ENCODE peak calls at places on chromosomes 11 and 22, in ten cellular contexts. N is posterior vena cava; Y is KBM-7; W is gastrocnemius medialis; L is glutamatergic neuron; X is nephron progenitor cell; M is globus pallidus; B is body of pancreas; H is mucosa of descending colon; R is activated CD8-positive, alpha-beta memory T cell treated with anti-CD3 and anti-CD28 coated beads, Interleukin-2, amount 10 ng/mL, durations not matched to agents 7 days and 5 days. F is an unnamed sample.

GRCh38 chr11:119282495-119282894 is 34.4 kb downstream of the MCAM start:
- DNase-seq in B (no peak), W (no peak), X (no peak), H (no peak), Y (peak; percentile 22), L (no peak), M (no peak), R (no peak), N (no peak), F (no peak)

GRCh38 chr11:44624761-44625221 is 59.3 kb downstream of the CD82 start:
- DNase-seq in X (no peak), N (peak; percentile 47), W (no peak), H (no peak), R (no peak), Y (no peak), M (no peak), B (no peak), L (no peak), F (peak; percentile 64)

GRCh38 chr11:63666874-63667273 is 4.3 kb downstream of the ATL3 start:
- DNase-seq in L (no peak), B (no peak), Y (no peak), W (no peak), X (no peak), R (no peak), H (no peak), N (no peak), M (no peak), F (no peak)

GRCh38 chr11:68403424-68403823 is 57.1 kb upstream of the PPP6R3 start:
- DNase-seq in H (no peak), B (no peak), N (no peak), W (no peak), M (no peak), L (no peak), Y (no peak), X (no peak), R (no peak), F (no peak)

GRCh38 chr11:67374571-67375276 is 1.3 kb upstream of the CLCF1 start:
- DNase-seq in W (no peak), R (no peak), Y (no peak), H (no peak), X (no peak), N (no peak), B (no peak), M (no peak), L (no peak), F (no peak)

GRCh38 chr11:96827164-96827563 is 437.4 kb downstream of the JRKL start:
- DNase-seq in W (no peak), B (no peak), H (no peak), L (no peak), N (no peak), Y (no peak), X (peak; percentile 5), R (no peak), M (peak; percentile 2), F (no peak)

GRCh38 chr22:32819120-32819519 is 17.6 kb downstream of the TIMP3 start:
- DNase-seq in B (no peak), R (no peak), M (no peak), H (no peak), N (no peak), W (no peak), L (no peak), Y (no peak), X (no peak), F (no peak)

GRCh38 chr22:21064917-21065864 is 19.4 kb downstream of the LRRC74B start:
- DNase-seq in H (no peak), Y (no peak), N (peak; percentile 60), M (no peak), B (no peak), X (no peak), R (no peak), L (no peak), W (no peak), F (peak; percentile 27)

GRCh38 chr22:29330753-29331152 is 15.3 kb upstream of the RASL10A start:
- DNase-seq in R (no peak), B (peak; percentile 48), Y (no peak), N (no peak), W (peak; percentile 46), L (peak; percentile 60), X (peak; percentile 66), H (peak; percentile 50), M (no peak), F (no peak)

GRCh38 chr11:123841189-123841588 is 35.0 kb upstream of the OR6M1 start:
- DNase-seq in Y (no peak), L (no peak), M (no peak), R (peak; percentile 46), H (no peak), W (no peak), N (no peak), B (no peak), X (no peak), F (no peak)

GRCh38 chr11:43712676-43713075 is 32.1 kb downstream of the HSD17B12 start:
- DNase-seq in R (no peak), B (no peak), N (no peak), W (no peak), M (no peak), Y (no peak), H (no peak), X (no peak), L (no peak), F (no peak)